ENCODE peak calls at places on chromosomes 7 and 10, in four cellular contexts. M is stimulated activated naive CD8-positive, alpha-beta T cell treated with anti-CD3 and anti-CD28 coated beads, Interleukin-15, Interleukin-2, amounts not matched to agents 100 U/mL and 50 U/mL, for 24 hours; L is retina; B is HFF-Myc. I is an unnamed sample.

GRCh38 chr10:132205650-132206376 is 19.1 kb downstream of the DPYSL4 start:
- DNase-seq in B (no peak), M (no peak), L (no peak), I (no peak)

GRCh38 chr10:108496131-108496530 is 1331.6 kb upstream of the SORCS1 start:
- DNase-seq in B (no peak), M (no peak), L (no peak), I (no peak)

GRCh38 chr10:131049051-131049450 is 262.5 kb downstream of the TCERG1L start:
- DNase-seq in L (peak), M (no peak), B (no peak), I (peak)

GRCh38 chr10:88433551-88434186 is 149.4 kb downstream of the RNLS start:
- DNase-seq in B (no peak), M (no peak), L (no peak), I (no peak)

GRCh38 chr10:77296534-77297369 is 340.9 kb downstream of the KCNMA1 start:
- DNase-seq in B (no peak), L (no peak), M (no peak), I (no peak)

GRCh38 chr10:88676283-88677060 is 12.2 kb downstream of the LIPF start:
- DNase-seq in B (no peak), L (no peak), M (no peak), I (no peak)

GRCh38 chr10:68897336-68897741 is 3.8 kb upstream of the DDX50 start:
- DNase-seq in B (peak), L (peak), M (peak), I (peak)

GRCh38 chr7:45203947-45204445 is 46.4 kb downstream of the RAMP3 start:
- DNase-seq in B (no peak), M (no peak), L (no peak), I (no peak)

GRCh38 chr7:80902035-80902434 is 16.8 kb downstream of the SEMA3C start:
- DNase-seq in L (no peak), B (no peak), M (no peak), I (no peak)

GRCh38 chr10:23439920-23440875 is 1.3 kb downstream of the OTUD1 start:
- DNase-seq in B (no peak), M (peak), L (peak), I (no peak)

GRCh38 chr10:42932735-42933453 is 144.0 kb upstream of the RET start:
- DNase-seq in M (peak), L (peak), B (no peak), I (no peak)

GRCh38 chr7:17623546-17624185 is 316.6 kb downstream of the SNX13 start:
- DNase-seq in B (no peak), L (no peak), M (no peak), I (no peak)

GRCh38 chr10:78082636-78083035 is 49.0 kb downstream of the RPS24 start:
- DNase-seq in M (no peak), L (no peak), B (no peak), I (no peak)

GRCh38 chr10:100886946-100887345 is 25.8 kb upstream of the SLF2 start:
- DNase-seq in M (no peak), B (no peak), L (no peak), I (no peak)

GRCh38 chr7:15628876-15629275 is 57.6 kb downstream of the MEOX2 start:
- DNase-seq in M (no peak), L (no peak), B (no peak), I (no peak)

GRCh38 chr7:45687721-45688120 is 113.6 kb downstream of the ADCY1 start:
- DNase-seq in B (no peak), M (no peak), L (no peak), I (no peak)

GRCh38 chr10:126207313-126207771 is 180.9 kb downstream of the ADAM12 start:
- DNase-seq in B (no peak), M (no peak), L (no peak), I (no peak)

GRCh38 chr7:132066776-132067175 is 509.5 kb downstream of the PLXNA4 start:
- DNase-seq in L (no peak), B (no peak), M (no peak), I (no peak)

I was measured in NT2/D1.